ENCODE peak calls at places on chromosomes 13 and 19, in eight cellular contexts. One of them, this sample, is unnamed.

GRCh38 chr13:43293986-43294880 is 270.8 kb downstream of the DNAJC15 start:
- DNase-seq in hepatocyte: no peak
- DNase-seq in CD8-positive, alpha-beta T cell: no peak
- DNase-seq in kidney: no peak
- DNase-seq in pancreas: no peak
- DNase-seq in uterus: no peak
- DNase-seq in right cardiac atrium: no peak
- DNase-seq in esophagus squamous epithelium: no peak
- DNase-seq in this sample: no peak

GRCh38 chr19:31204115-31204514 is 145.1 kb downstream of the TSHZ3 start:
- DNase-seq in hepatocyte: no peak
- DNase-seq in CD8-positive, alpha-beta T cell: no peak
- DNase-seq in kidney: no peak
- DNase-seq in pancreas: no peak
- DNase-seq in uterus: no peak
- DNase-seq in right cardiac atrium: no peak
- DNase-seq in esophagus squamous epithelium: no peak
- DNase-seq in this sample: no peak

GRCh38 chr19:609001-609340 is 19.3 kb downstream of the HCN2 start:
- DNase-seq in hepatocyte: no peak
- DNase-seq in CD8-positive, alpha-beta T cell: no peak
- DNase-seq in kidney: no peak
- DNase-seq in pancreas: peak; percentile 66
- DNase-seq in uterus: no peak
- DNase-seq in right cardiac atrium: peak; percentile 57
- DNase-seq in esophagus squamous epithelium: no peak
- DNase-seq in this sample: no peak

GRCh38 chr13:28494537-28494860 is 429 bp downstream of the FLT1 start:
- DNase-seq in hepatocyte: no peak
- DNase-seq in CD8-positive, alpha-beta T cell: no peak
- DNase-seq in kidney: no peak
- DNase-seq in pancreas: peak; percentile 76
- DNase-seq in uterus: no peak
- DNase-seq in right cardiac atrium: no peak
- DNase-seq in esophagus squamous epithelium: no peak
- DNase-seq in this sample: no peak

GRCh38 chr19:48991823-48992570 is 1.1 kb downstream of the GYS1 start:
- DNase-seq in hepatocyte: peak; percentile 88
- DNase-seq in CD8-positive, alpha-beta T cell: no peak
- DNase-seq in kidney: no peak
- DNase-seq in pancreas: no peak
- DNase-seq in uterus: peak; percentile 52
- DNase-seq in right cardiac atrium: peak; percentile 66
- DNase-seq in esophagus squamous epithelium: no peak
- DNase-seq in this sample: peak; percentile 84

GRCh38 chr13:99434258-99434788 is 66.9 kb upstream of the TM9SF2 start:
- DNase-seq in hepatocyte: peak; percentile 33
- DNase-seq in CD8-positive, alpha-beta T cell: peak; percentile 77
- DNase-seq in kidney: no peak
- DNase-seq in pancreas: no peak
- DNase-seq in uterus: no peak
- DNase-seq in right cardiac atrium: no peak
- DNase-seq in esophagus squamous epithelium: no peak
- DNase-seq in this sample: no peak

GRCh38 chr19:17590780-17591688 is 35.6 kb downstream of the COLGALT1 start:
- DNase-seq in hepatocyte: no peak
- DNase-seq in CD8-positive, alpha-beta T cell: no peak
- DNase-seq in kidney: no peak
- DNase-seq in pancreas: no peak
- DNase-seq in uterus: no peak
- DNase-seq in right cardiac atrium: no peak
- DNase-seq in esophagus squamous epithelium: no peak
- DNase-seq in this sample: no peak

GRCh38 chr13:48827709-48828108 is 148.0 kb upstream of the FNDC3A start:
- DNase-seq in hepatocyte: no peak
- DNase-seq in CD8-positive, alpha-beta T cell: no peak
- DNase-seq in kidney: no peak
- DNase-seq in pancreas: no peak
- DNase-seq in uterus: no peak
- DNase-seq in right cardiac atrium: no peak
- DNase-seq in esophagus squamous epithelium: no peak
- DNase-seq in this sample: no peak

GRCh38 chr13:44618326-44618725 is 42.2 kb upstream of the TSC22D1 start:
- DNase-seq in hepatocyte: no peak
- DNase-seq in CD8-positive, alpha-beta T cell: no peak
- DNase-seq in kidney: no peak
- DNase-seq in pancreas: no peak
- DNase-seq in uterus: no peak
- DNase-seq in right cardiac atrium: no peak
- DNase-seq in esophagus squamous epithelium: no peak
- DNase-seq in this sample: no peak

GRCh38 chr19:35388277-35389054 is 17.6 kb downstream of the GPR42 start:
- DNase-seq in hepatocyte: no peak
- DNase-seq in CD8-positive, alpha-beta T cell: no peak
- DNase-seq in kidney: no peak
- DNase-seq in pancreas: no peak
- DNase-seq in uterus: no peak
- DNase-seq in right cardiac atrium: no peak
- DNase-seq in esophagus squamous epithelium: no peak
- DNase-seq in this sample: no peak

GRCh38 chr13:98977568-98978270 is at the start of gene DOCK9:
- DNase-seq in hepatocyte: peak; percentile 43
- DNase-seq in CD8-positive, alpha-beta T cell: no peak
- DNase-seq in kidney: peak; percentile 82
- DNase-seq in pancreas: peak; percentile 62
- DNase-seq in uterus: peak; percentile 39
- DNase-seq in right cardiac atrium: peak; percentile 79
- DNase-seq in esophagus squamous epithelium: no peak
- DNase-seq in this sample: no peak

GRCh38 chr19:6312018-6312417 is 21.4 kb downstream of the ACER1 start:
- DNase-seq in hepatocyte: no peak
- DNase-seq in CD8-positive, alpha-beta T cell: no peak
- DNase-seq in kidney: peak; percentile 25
- DNase-seq in pancreas: no peak
- DNase-seq in uterus: no peak
- DNase-seq in right cardiac atrium: no peak
- DNase-seq in esophagus squamous epithelium: no peak
- DNase-seq in this sample: no peak

GRCh38 chr13:49319555-49320350 is 72.0 kb downstream of the CDADC1 start:
- DNase-seq in hepatocyte: no peak
- DNase-seq in CD8-positive, alpha-beta T cell: no peak
- DNase-seq in kidney: no peak
- DNase-seq in pancreas: no peak
- DNase-seq in uterus: no peak
- DNase-seq in right cardiac atrium: no peak
- DNase-seq in esophagus squamous epithelium: no peak
- DNase-seq in this sample: no peak

GRCh38 chr13:57123660-57124059 is 17.1 kb upstream of the PRR20A start:
- DNase-seq in hepatocyte: no peak
- DNase-seq in CD8-positive, alpha-beta T cell: no peak
- DNase-seq in kidney: no peak
- DNase-seq in pancreas: no peak
- DNase-seq in uterus: no peak
- DNase-seq in right cardiac atrium: peak; percentile 49
- DNase-seq in esophagus squamous epithelium: no peak
- DNase-seq in this sample: peak; percentile 76

GRCh38 chr19:50785329-50785922 is 4.8 kb upstream of the ACP4 start:
- DNase-seq in hepatocyte: no peak
- DNase-seq in CD8-positive, alpha-beta T cell: no peak
- DNase-seq in kidney: no peak
- DNase-seq in pancreas: no peak
- DNase-seq in uterus: no peak
- DNase-seq in right cardiac atrium: no peak
- DNase-seq in esophagus squamous epithelium: no peak
- DNase-seq in this sample: no peak

GRCh38 chr13:99416411-99417121 is 84.7 kb upstream of the TM9SF2 start:
- DNase-seq in hepatocyte: no peak
- DNase-seq in CD8-positive, alpha-beta T cell: peak; percentile 66
- DNase-seq in kidney: no peak
- DNase-seq in pancreas: no peak
- DNase-seq in uterus: no peak
- DNase-seq in right cardiac atrium: no peak
- DNase-seq in esophagus squamous epithelium: no peak
- DNase-seq in this sample: peak; percentile 40

GRCh38 chr19:4717191-4717965 is 6.3 kb downstream of the DPP9 start:
- DNase-seq in hepatocyte: peak; percentile 32
- DNase-seq in CD8-positive, alpha-beta T cell: no peak
- DNase-seq in kidney: no peak
- DNase-seq in pancreas: no peak
- DNase-seq in uterus: no peak
- DNase-seq in right cardiac atrium: no peak
- DNase-seq in esophagus squamous epithelium: no peak
- DNase-seq in this sample: no peak

GRCh38 chr19:44796701-44797115 is 12.2 kb upstream of the BCAM start:
- DNase-seq in hepatocyte: no peak
- DNase-seq in CD8-positive, alpha-beta T cell: no peak
- DNase-seq in kidney: peak; percentile 59
- DNase-seq in pancreas: no peak
- DNase-seq in uterus: no peak
- DNase-seq in right cardiac atrium: no peak
- DNase-seq in esophagus squamous epithelium: no peak
- DNase-seq in this sample: no peak

GRCh38 chr13:30714629-30715028 is 20.7 kb upstream of the ALOX5AP start:
- DNase-seq in hepatocyte: no peak
- DNase-seq in CD8-positive, alpha-beta T cell: no peak
- DNase-seq in kidney: no peak
- DNase-seq in pancreas: no peak
- DNase-seq in uterus: no peak
- DNase-seq in right cardiac atrium: no peak
- DNase-seq in esophagus squamous epithelium: no peak
- DNase-seq in this sample: no peak

DNA sequence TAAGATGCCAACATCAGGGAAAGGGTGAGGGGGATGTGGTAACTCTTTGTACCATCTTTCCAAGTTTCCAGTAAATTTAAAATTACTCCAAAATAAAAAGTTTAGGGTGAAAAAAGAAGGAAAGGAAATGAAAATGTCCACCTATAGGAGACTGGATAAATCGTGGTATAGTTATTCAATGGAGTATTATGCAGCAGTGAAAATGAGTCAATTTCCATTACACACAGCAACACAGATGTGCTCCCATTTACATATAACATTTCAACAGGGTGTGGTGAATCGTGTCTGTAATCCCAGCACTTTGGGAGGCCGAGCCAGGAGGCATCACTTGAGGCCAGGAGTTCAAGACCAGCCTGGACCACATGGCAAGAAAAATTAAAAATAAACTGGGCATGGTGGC is 7.4 kb upstream of the ZNF541 start:
- DNase-seq in hepatocyte: no peak
- DNase-seq in CD8-positive, alpha-beta T cell: no peak
- DNase-seq in kidney: no peak
- DNase-seq in pancreas: peak; percentile 1
- DNase-seq in uterus: no peak
- DNase-seq in right cardiac atrium: no peak
- DNase-seq in esophagus squamous epithelium: no peak
- DNase-seq in this sample: no peak
- H3K27ac ChIP-seq in hepatocyte: no peak overlapping the region
- H3K27ac ChIP-seq in CD8-positive, alpha-beta T cell: no peak overlapping the region
- H3K27ac ChIP-seq in kidney: no peak overlapping the region
- H3K27ac ChIP-seq in pancreas: no peak overlapping the region
- H3K27ac ChIP-seq in uterus: no peak overlapping the region
- H3K27ac ChIP-seq in right cardiac atrium: no peak overlapping the region
- H3K27ac ChIP-seq in esophagus squamous epithelium: no peak overlapping the region
- H3K27ac ChIP-seq in this sample: no peak overlapping the region

GRCh38 chr13:78826936-78827335 is 168.0 kb upstream of the OBI1 start:
- DNase-seq in hepatocyte: no peak
- DNase-seq in CD8-positive, alpha-beta T cell: no peak
- DNase-seq in kidney: no peak
- DNase-seq in pancreas: no peak
- DNase-seq in uterus: no peak
- DNase-seq in right cardiac atrium: no peak
- DNase-seq in esophagus squamous epithelium: no peak
- DNase-seq in this sample: no peak
- H3K4me1 ChIP-seq in hepatocyte: no peaks in the 10 kb centered on the region
- H3K4me1 ChIP-seq in CD8-positive, alpha-beta T cell: no peaks in the 10 kb centered on the region
- H3K4me1 ChIP-seq in kidney: no peaks in the 10 kb centered on the region
- H3K4me1 ChIP-seq in pancreas: no peaks in the 10 kb centered on the region
- H3K4me1 ChIP-seq in uterus: no peaks in the 10 kb centered on the region
- H3K4me1 ChIP-seq in right cardiac atrium: no peaks in the 10 kb centered on the region
- H3K4me1 ChIP-seq in esophagus squamous epithelium: no peaks in the 10 kb centered on the region
- H3K4me1 ChIP-seq in this sample: no peaks in the 10 kb centered on the region

DNA sequence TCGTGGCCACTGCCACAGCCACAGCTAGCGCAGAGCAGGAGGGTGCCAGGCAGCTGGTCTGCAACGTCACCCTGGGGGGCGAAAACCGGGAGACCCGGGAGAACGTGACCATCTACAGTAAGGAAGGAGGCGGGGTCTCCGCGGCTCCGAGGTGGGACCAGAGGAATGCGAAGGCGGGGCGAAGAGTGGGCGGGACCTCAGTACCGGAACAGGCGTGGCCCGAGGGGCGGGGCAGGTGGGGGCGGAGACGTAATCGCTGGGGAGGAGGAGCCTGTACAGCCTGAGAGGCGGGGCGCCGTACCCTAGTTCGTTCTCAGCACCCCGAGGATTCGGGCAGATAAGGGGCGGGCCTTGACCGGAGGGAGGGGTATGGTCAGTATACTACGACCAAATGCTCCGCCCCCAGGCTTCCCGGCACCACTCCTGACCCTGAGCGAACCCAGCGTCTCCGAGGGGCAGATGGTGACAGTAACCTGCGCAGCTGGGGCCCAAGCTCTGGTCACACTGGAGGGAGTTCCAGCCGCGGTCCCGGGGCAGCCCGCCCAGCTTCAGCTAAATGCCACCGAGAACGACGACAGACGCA is 2.5 kb downstream of the ICAM5 start:
- DNase-seq in hepatocyte: peak; percentile 89
- DNase-seq in CD8-positive, alpha-beta T cell: peak; percentile 69
- DNase-seq in kidney: peak; percentile 97
- DNase-seq in pancreas: peak; percentile 91
- DNase-seq in uterus: peak; percentile 54
- DNase-seq in right cardiac atrium: peak; percentile 85
- DNase-seq in esophagus squamous epithelium: no peak
- DNase-seq in this sample: peak; percentile 90
- H3K27ac ChIP-seq in hepatocyte: no peak overlapping the region
- H3K27ac ChIP-seq in CD8-positive, alpha-beta T cell: no peak overlapping the region
- H3K27ac ChIP-seq in kidney: no peak overlapping the region
- H3K27ac ChIP-seq in pancreas: no peak overlapping the region
- H3K27ac ChIP-seq in uterus: no peak overlapping the region
- H3K27ac ChIP-seq in right cardiac atrium: no peak overlapping the region
- H3K27ac ChIP-seq in esophagus squamous epithelium: no peak overlapping the region
- H3K27ac ChIP-seq in this sample: no peak overlapping the region

GRCh38 chr13:68170961-68171360 is 940.8 kb upstream of the PCDH9 start:
- DNase-seq in hepatocyte: no peak
- DNase-seq in CD8-positive, alpha-beta T cell: no peak
- DNase-seq in kidney: peak; percentile 41
- DNase-seq in pancreas: peak; percentile 46
- DNase-seq in uterus: no peak
- DNase-seq in right cardiac atrium: no peak
- DNase-seq in esophagus squamous epithelium: no peak
- DNase-seq in this sample: peak; percentile 63

GRCh38 chr13:68173111-68173510 is 943.0 kb upstream of the PCDH9 start:
- DNase-seq in hepatocyte: no peak
- DNase-seq in CD8-positive, alpha-beta T cell: no peak
- DNase-seq in kidney: no peak
- DNase-seq in pancreas: no peak
- DNase-seq in uterus: no peak
- DNase-seq in right cardiac atrium: no peak
- DNase-seq in esophagus squamous epithelium: no peak
- DNase-seq in this sample: no peak

DNA sequence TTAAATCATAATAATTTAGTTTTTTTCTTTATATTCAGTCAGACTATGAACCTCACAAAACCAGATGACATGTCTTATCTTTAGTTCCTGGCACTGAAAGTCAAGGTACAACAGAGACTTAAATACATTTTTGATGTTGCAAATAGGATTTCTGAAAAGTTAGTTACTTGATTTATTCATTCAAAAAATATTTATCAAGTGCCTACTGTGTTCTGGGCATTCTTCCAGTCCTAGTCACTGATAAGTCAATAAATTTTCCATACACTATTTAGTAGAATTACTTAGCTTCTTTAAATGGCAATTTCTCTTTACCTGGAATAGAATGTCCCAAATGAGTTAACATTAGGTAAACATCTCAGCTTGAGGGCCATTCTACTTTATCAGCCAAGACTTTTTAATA is 938.3 kb upstream of the PCDH9 start:
- DNase-seq in hepatocyte: no peak
- DNase-seq in CD8-positive, alpha-beta T cell: no peak
- DNase-seq in kidney: no peak
- DNase-seq in pancreas: no peak
- DNase-seq in uterus: no peak
- DNase-seq in right cardiac atrium: no peak
- DNase-seq in esophagus squamous epithelium: no peak
- DNase-seq in this sample: no peak
- H3K4me1 ChIP-seq in hepatocyte: no peaks in the 10 kb centered on the region
- H3K4me1 ChIP-seq in CD8-positive, alpha-beta T cell: no peaks in the 10 kb centered on the region
- H3K4me1 ChIP-seq in kidney: no peaks in the 10 kb centered on the region
- H3K4me1 ChIP-seq in pancreas: no peaks in the 10 kb centered on the region
- H3K4me1 ChIP-seq in uterus: no peaks in the 10 kb centered on the region
- H3K4me1 ChIP-seq in right cardiac atrium: no peaks in the 10 kb centered on the region
- H3K4me1 ChIP-seq in esophagus squamous epithelium: no peaks in the 10 kb centered on the region
- H3K4me1 ChIP-seq in this sample: no peaks in the 10 kb centered on the region